ENCODE peak calls at places on chromosomes 12 and 14, in four cellular contexts. One of them, this sample, is unnamed. For H3K36me3, the result is how much of the 10 kb centered on the place peaks cover.

GRCh38 chr12:132484183-132484890 is 5.6 kb upstream of the FBRSL1 start:
- DNase-seq in suprapubic skin: no peak
- DNase-seq in bronchial epithelial cell: no peak
- DNase-seq in heart left ventricle: peak
- DNase-seq in this sample: no peak

GRCh38 chr14:103597623-103598372 is 31.2 kb upstream of the KLC1 start:
- DNase-seq in suprapubic skin: no peak
- DNase-seq in bronchial epithelial cell: peak
- DNase-seq in heart left ventricle: peak
- DNase-seq in this sample: peak

GRCh38 chr12:1984759-1985158 is 19.5 kb downstream of the DCP1B start:
- DNase-seq in suprapubic skin: no peak
- DNase-seq in bronchial epithelial cell: no peak
- DNase-seq in heart left ventricle: no peak
- DNase-seq in this sample: no peak

GRCh38 chr14:87628129-87628528 is 364.9 kb downstream of the GALC start:
- DNase-seq in suprapubic skin: no peak
- DNase-seq in bronchial epithelial cell: no peak
- DNase-seq in heart left ventricle: peak
- DNase-seq in this sample: no peak

GRCh38 chr12:47556219-47556618 is 149.6 kb downstream of the RPAP3 start:
- DNase-seq in suprapubic skin: no peak
- DNase-seq in bronchial epithelial cell: peak
- DNase-seq in heart left ventricle: no peak
- DNase-seq in this sample: no peak

GRCh38 chr14:100096656-100097055 is 31.4 kb downstream of the EVL start:
- DNase-seq in suprapubic skin: no peak
- DNase-seq in bronchial epithelial cell: peak
- DNase-seq in heart left ventricle: no peak
- DNase-seq in this sample: no peak

GRCh38 chr14:68137704-68138619 is 318.4 kb downstream of the RAD51B start:
- DNase-seq in suprapubic skin: peak
- DNase-seq in bronchial epithelial cell: peak
- DNase-seq in heart left ventricle: peak
- DNase-seq in this sample: peak

GRCh38 chr14:77043177-77043983 is 14.9 kb upstream of the IRF2BPL start:
- DNase-seq in suprapubic skin: no peak
- DNase-seq in bronchial epithelial cell: peak
- DNase-seq in heart left ventricle: peak
- DNase-seq in this sample: no peak

GRCh38 chr14:85532981-85533820 is 3.3 kb downstream of the FLRT2 start:
- DNase-seq in suprapubic skin: peak
- DNase-seq in bronchial epithelial cell: peak
- DNase-seq in heart left ventricle: peak
- DNase-seq in this sample: no peak

GRCh38 chr12:15924956-15925355 is 13.8 kb downstream of the DERA start:
- DNase-seq in suprapubic skin: no peak
- DNase-seq in bronchial epithelial cell: no peak
- DNase-seq in heart left ventricle: no peak
- DNase-seq in this sample: no peak

GRCh38 chr12:21852251-21852650 is 77.7 kb upstream of the KCNJ8 start:
- DNase-seq in suprapubic skin: no peak
- DNase-seq in bronchial epithelial cell: peak
- DNase-seq in heart left ventricle: no peak
- DNase-seq in this sample: no peak

GRCh38 chr12:57719777-57720605 is 18.6 kb downstream of the AGAP2 start:
- DNase-seq in suprapubic skin: no peak
- DNase-seq in bronchial epithelial cell: no peak
- DNase-seq in heart left ventricle: no peak
- DNase-seq in this sample: no peak

GRCh38 chr12:57717846-57718640 is 20.5 kb downstream of the AGAP2 start:
- DNase-seq in suprapubic skin: no peak
- DNase-seq in bronchial epithelial cell: no peak
- DNase-seq in heart left ventricle: no peak
- DNase-seq in this sample: no peak

GRCh38 chr12:57717131-57717530 is 21.4 kb downstream of the AGAP2 start:
- DNase-seq in suprapubic skin: no peak
- DNase-seq in bronchial epithelial cell: no peak
- DNase-seq in heart left ventricle: no peak
- DNase-seq in this sample: no peak

GRCh38 chr12:57720606-57721595 is 17.6 kb downstream of the AGAP2 start:
- DNase-seq in suprapubic skin: no peak
- DNase-seq in bronchial epithelial cell: no peak
- DNase-seq in heart left ventricle: no peak
- DNase-seq in this sample: no peak

GRCh38 chr12:57718641-57719528 is 19.7 kb downstream of the AGAP2 start:
- DNase-seq in suprapubic skin: no peak
- DNase-seq in bronchial epithelial cell: no peak
- DNase-seq in heart left ventricle: no peak
- DNase-seq in this sample: no peak
- H3K36me3 ChIP-seq in suprapubic skin: half or more
- H3K36me3 ChIP-seq in bronchial epithelial cell: under half
- H3K36me3 ChIP-seq in heart left ventricle: half or more
- H3K36me3 ChIP-seq in this sample: under half

GRCh38 chr14:34580381-34580780 is 40.9 kb upstream of the EAPP start:
- DNase-seq in suprapubic skin: peak
- DNase-seq in bronchial epithelial cell: no peak
- DNase-seq in heart left ventricle: no peak
- DNase-seq in this sample: no peak
- H3K36me3 ChIP-seq in suprapubic skin: half or more
- H3K36me3 ChIP-seq in bronchial epithelial cell: under half
- H3K36me3 ChIP-seq in heart left ventricle: half or more
- H3K36me3 ChIP-seq in this sample: under half

GRCh38 chr12:24820872-24821271 is 128.0 kb downstream of the BCAT1 start:
- DNase-seq in suprapubic skin: no peak
- DNase-seq in bronchial epithelial cell: peak
- DNase-seq in heart left ventricle: no peak
- DNase-seq in this sample: no peak

GRCh38 chr12:24821691-24822090 is 127.2 kb downstream of the BCAT1 start:
- DNase-seq in suprapubic skin: no peak
- DNase-seq in bronchial epithelial cell: peak
- DNase-seq in heart left ventricle: no peak
- DNase-seq in this sample: no peak

GRCh38 chr12:24822121-24822899 is 126.6 kb downstream of the BCAT1 start:
- DNase-seq in suprapubic skin: no peak
- DNase-seq in bronchial epithelial cell: peak
- DNase-seq in heart left ventricle: no peak
- DNase-seq in this sample: no peak

GRCh38 chr12:24823808-24824515 is 124.9 kb downstream of the BCAT1 start:
- DNase-seq in suprapubic skin: no peak
- DNase-seq in bronchial epithelial cell: no peak
- DNase-seq in heart left ventricle: no peak
- DNase-seq in this sample: no peak
- H3K36me3 ChIP-seq in suprapubic skin: under half
- H3K36me3 ChIP-seq in bronchial epithelial cell: under half
- H3K36me3 ChIP-seq in heart left ventricle: under half
- H3K36me3 ChIP-seq in this sample: under half

DNA sequence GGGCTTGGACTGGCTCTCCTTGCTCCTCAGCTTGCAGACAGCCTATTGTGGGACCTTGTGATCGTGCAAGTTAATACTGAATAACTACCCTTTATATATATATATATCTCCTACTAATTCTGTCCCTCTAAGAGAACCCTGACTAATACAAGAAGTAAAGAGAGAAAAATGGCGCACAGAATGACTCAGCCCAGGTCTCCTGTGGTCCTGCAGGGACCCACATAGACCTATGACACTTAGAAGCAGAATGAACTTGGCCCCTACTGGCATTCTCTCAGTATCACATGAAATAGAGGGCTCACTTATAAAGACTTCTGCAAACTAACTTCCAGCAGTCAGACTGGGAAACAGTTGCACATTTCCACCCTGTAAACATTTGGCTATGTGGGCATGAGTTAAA is 349.5 kb upstream of the DIO2 start:
- DNase-seq in suprapubic skin: no peak
- DNase-seq in bronchial epithelial cell: no peak
- DNase-seq in heart left ventricle: no peak
- DNase-seq in this sample: no peak
- H3K36me3 ChIP-seq in suprapubic skin: under half
- H3K36me3 ChIP-seq in bronchial epithelial cell: under half
- H3K36me3 ChIP-seq in heart left ventricle: under half
- H3K36me3 ChIP-seq in this sample: under half